ENCODE peak calls at places on chromosomes 2 and 18, in six cellular contexts. One of them, this sample, is unnamed. For H3K4me1, the result is how much of the 10 kb centered on the place peaks cover.

GRCh38 chr2:219625179-219625578 is 2.3 kb upstream of the SLC4A3 start:
- DNase-seq in MM.1S: no peak
- DNase-seq in IMR-90: no peak
- DNase-seq in mesendoderm: no peak
- DNase-seq in neural progenitor cell: no peak
- DNase-seq in mammary epithelial cell: no peak
- DNase-seq in this sample: no peak

GRCh38 chr18:38545071-38545470 is 979.5 kb upstream of the CELF4 start:
- DNase-seq in IMR-90: no peak
- DNase-seq in neural progenitor cell: peak
- DNase-seq in mammary epithelial cell: peak
- DNase-seq in mesendoderm: peak
- DNase-seq in MM.1S: peak
- DNase-seq in this sample: no peak

GRCh38 chr18:12862467-12862866 is 21.6 kb downstream of the PTPN2 start:
- DNase-seq in neural progenitor cell: peak
- DNase-seq in mesendoderm: peak
- DNase-seq in mammary epithelial cell: peak
- DNase-seq in IMR-90: no peak
- DNase-seq in MM.1S: peak
- DNase-seq in this sample: no peak

GRCh38 chr2:228767196-228767595 is 503.9 kb downstream of the PID1 start:
- DNase-seq in IMR-90: peak
- DNase-seq in neural progenitor cell: no peak
- DNase-seq in MM.1S: no peak
- DNase-seq in mesendoderm: no peak
- DNase-seq in mammary epithelial cell: no peak
- DNase-seq in this sample: peak

GRCh38 chr2:67013821-67014220 is 383.3 kb upstream of the ETAA1 start:
- DNase-seq in neural progenitor cell: no peak
- DNase-seq in IMR-90: peak
- DNase-seq in MM.1S: no peak
- DNase-seq in mesendoderm: no peak
- DNase-seq in mammary epithelial cell: no peak
- DNase-seq in this sample: peak

GRCh38 chr18:666177-666576 is 8.7 kb downstream of the TYMS start:
- DNase-seq in neural progenitor cell: peak
- DNase-seq in mammary epithelial cell: no peak
- DNase-seq in mesendoderm: peak
- DNase-seq in MM.1S: no peak
- DNase-seq in IMR-90: no peak
- DNase-seq in this sample: peak

GRCh38 chr2:210517169-210517693 is 39.2 kb upstream of the CPS1 start:
- DNase-seq in mesendoderm: no peak
- DNase-seq in neural progenitor cell: no peak
- DNase-seq in MM.1S: no peak
- DNase-seq in IMR-90: no peak
- DNase-seq in mammary epithelial cell: no peak
- DNase-seq in this sample: no peak

GRCh38 chr2:187552959-187553681 is 1.1 kb downstream of the TFPI start:
- DNase-seq in IMR-90: peak
- DNase-seq in MM.1S: no peak
- DNase-seq in mammary epithelial cell: peak
- DNase-seq in mesendoderm: no peak
- DNase-seq in neural progenitor cell: no peak
- DNase-seq in this sample: peak

GRCh38 chr2:28637648-28638047 is 114.0 kb upstream of the PPP1CB start:
- DNase-seq in MM.1S: no peak
- DNase-seq in neural progenitor cell: no peak
- DNase-seq in mesendoderm: no peak
- DNase-seq in mammary epithelial cell: no peak
- DNase-seq in IMR-90: no peak
- DNase-seq in this sample: no peak

GRCh38 chr2:85893428-85894258 is 4.9 kb upstream of the ST3GAL5 start:
- DNase-seq in neural progenitor cell: no peak
- DNase-seq in IMR-90: peak
- DNase-seq in mesendoderm: peak
- DNase-seq in MM.1S: no peak
- DNase-seq in mammary epithelial cell: peak
- DNase-seq in this sample: peak

GRCh38 chr2:86488561-86489250 is 47.5 kb downstream of the KDM3A start:
- DNase-seq in mammary epithelial cell: no peak
- DNase-seq in neural progenitor cell: no peak
- DNase-seq in IMR-90: no peak
- DNase-seq in mesendoderm: no peak
- DNase-seq in MM.1S: no peak
- DNase-seq in this sample: no peak

GRCh38 chr2:177078416-177078815 is 134.2 kb upstream of the HNRNPA3 start:
- DNase-seq in mesendoderm: no peak
- DNase-seq in IMR-90: peak
- DNase-seq in MM.1S: no peak
- DNase-seq in neural progenitor cell: no peak
- DNase-seq in mammary epithelial cell: peak
- DNase-seq in this sample: peak

GRCh38 chr18:25503567-25504081 is 151.7 kb upstream of the ZNF521 start:
- DNase-seq in mammary epithelial cell: peak
- DNase-seq in MM.1S: no peak
- DNase-seq in mesendoderm: peak
- DNase-seq in IMR-90: peak
- DNase-seq in neural progenitor cell: peak
- DNase-seq in this sample: peak

GRCh38 chr18:46946656-46947282 is 29.4 kb downstream of the KATNAL2 start:
- DNase-seq in IMR-90: peak
- DNase-seq in neural progenitor cell: peak
- DNase-seq in MM.1S: peak
- DNase-seq in mesendoderm: peak
- DNase-seq in mammary epithelial cell: peak
- DNase-seq in this sample: peak

GRCh38 chr2:120526047-120526562 is 180.2 kb downstream of the INHBB start:
- DNase-seq in MM.1S: no peak
- DNase-seq in neural progenitor cell: peak
- DNase-seq in mesendoderm: no peak
- DNase-seq in IMR-90: no peak
- DNase-seq in mammary epithelial cell: no peak
- DNase-seq in this sample: no peak

GRCh38 chr2:55049794-55050132 is 488 bp downstream of the RTN4 start:
- DNase-seq in MM.1S: no peak
- DNase-seq in neural progenitor cell: no peak
- DNase-seq in IMR-90: no peak
- DNase-seq in mesendoderm: no peak
- DNase-seq in mammary epithelial cell: peak
- DNase-seq in this sample: peak

GRCh38 chr2:72095364-72095763 is 52.3 kb downstream of the CYP26B1 start:
- DNase-seq in IMR-90: no peak
- DNase-seq in mammary epithelial cell: no peak
- DNase-seq in MM.1S: no peak
- DNase-seq in neural progenitor cell: no peak
- DNase-seq in mesendoderm: no peak
- DNase-seq in this sample: no peak

DNA sequence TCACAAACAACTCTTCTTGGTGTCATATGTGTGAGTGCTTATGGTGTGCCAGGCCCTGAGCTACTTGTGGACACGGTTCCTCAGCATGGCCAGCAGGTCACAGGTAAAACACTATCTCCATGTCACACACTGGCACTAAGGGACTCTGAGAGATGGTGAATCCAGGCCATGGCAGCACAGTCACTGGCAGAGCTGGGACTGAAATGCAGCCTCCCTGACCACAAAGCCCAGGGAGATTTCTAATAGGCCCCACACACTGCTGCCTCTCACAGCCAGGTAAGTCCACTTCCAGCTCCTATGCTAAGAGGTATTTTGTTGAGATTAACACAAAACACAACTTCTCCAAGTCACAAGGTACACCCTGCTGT is 92.0 kb downstream of the ACTR2 start:
- DNase-seq in IMR-90: no peak
- DNase-seq in mesendoderm: no peak
- DNase-seq in mammary epithelial cell: no peak
- DNase-seq in MM.1S: no peak
- DNase-seq in neural progenitor cell: no peak
- DNase-seq in this sample: no peak
- H3K9ac ChIP-seq in IMR-90: no peak
- H3K9ac ChIP-seq in mesendoderm: no peak
- H3K9ac ChIP-seq in mammary epithelial cell: peak
- H3K9ac ChIP-seq in MM.1S: no peak
- H3K9ac ChIP-seq in neural progenitor cell: no peak
- H3K9ac ChIP-seq in this sample: peak

DNA sequence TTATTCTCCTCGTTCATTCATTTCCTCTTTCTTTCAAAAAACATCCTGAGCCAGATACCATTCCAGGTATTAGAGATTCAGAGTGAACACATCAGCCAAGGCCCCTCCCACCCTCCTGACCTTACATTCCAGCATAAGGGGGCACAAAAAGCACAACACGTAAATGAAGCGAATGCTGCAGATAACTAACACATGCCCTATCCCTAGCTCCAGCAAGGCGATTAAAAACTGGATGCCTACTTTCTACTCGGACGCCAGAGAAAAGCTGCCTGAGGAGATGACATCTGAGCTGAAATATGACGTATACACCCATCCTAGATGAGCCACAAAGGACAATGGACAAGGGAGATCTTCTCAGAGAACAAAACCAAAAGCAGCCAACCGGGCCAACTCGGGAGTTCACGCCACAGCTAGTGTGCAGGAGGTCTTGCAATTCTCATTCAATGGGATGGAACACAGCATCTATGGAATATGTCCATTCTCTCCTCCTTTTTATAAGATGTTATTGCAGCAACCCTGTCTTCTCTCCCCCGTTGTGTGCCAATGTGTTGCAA is 33.5 kb downstream of the FEZ2 start:
- DNase-seq in IMR-90: no peak
- DNase-seq in mammary epithelial cell: peak
- DNase-seq in MM.1S: no peak
- DNase-seq in mesendoderm: no peak
- DNase-seq in neural progenitor cell: no peak
- DNase-seq in this sample: no peak
- H3K4me1 ChIP-seq in IMR-90: under half
- H3K4me1 ChIP-seq in mammary epithelial cell: half or more
- H3K4me1 ChIP-seq in MM.1S: under half
- H3K4me1 ChIP-seq in mesendoderm: under half
- H3K4me1 ChIP-seq in neural progenitor cell: under half
- H3K4me1 ChIP-seq in this sample: half or more

DNA sequence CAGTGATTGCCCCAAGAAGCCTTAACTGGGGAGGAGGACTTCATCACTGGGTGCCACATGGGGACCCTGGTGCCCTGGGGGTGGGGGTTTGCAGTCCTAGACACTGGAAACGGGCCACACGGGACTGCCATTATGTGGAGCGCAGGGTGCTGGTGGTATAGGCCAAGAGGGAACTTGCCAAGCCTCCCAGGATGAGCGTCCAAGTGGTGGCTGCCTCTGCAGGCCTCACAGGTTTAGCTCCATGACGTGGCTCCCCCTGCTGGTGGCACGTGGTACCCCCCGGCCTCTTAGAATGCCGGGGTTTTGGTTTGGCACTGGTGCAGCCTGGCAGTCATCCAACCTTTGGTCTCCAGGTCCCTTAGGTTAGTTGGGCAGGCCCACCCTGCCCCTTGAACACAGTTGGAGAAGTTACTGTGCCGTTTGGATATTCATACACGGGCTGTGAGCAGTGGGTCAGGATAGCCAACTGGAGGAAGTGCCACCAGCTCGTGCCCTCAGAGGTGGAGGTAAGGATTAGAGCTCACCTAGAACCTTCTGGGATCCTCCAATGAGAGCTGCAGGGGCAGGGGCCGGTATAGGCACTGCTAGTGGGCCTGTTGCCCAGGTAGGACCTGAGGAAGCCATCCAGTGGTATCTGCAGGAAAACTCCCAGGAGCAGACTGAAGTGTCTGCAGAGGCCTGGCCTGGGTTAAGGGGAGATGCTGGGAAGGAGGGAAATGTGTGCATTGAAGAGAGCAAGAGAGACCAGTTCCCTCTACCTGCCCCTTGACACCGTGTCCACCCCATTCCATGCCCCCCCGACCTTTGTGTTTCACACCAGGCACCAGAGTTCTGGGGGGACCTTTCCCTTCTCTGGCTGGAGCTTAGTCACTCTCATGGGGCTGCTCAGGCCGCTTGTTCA is 5.7 kb downstream of the PTMA start:
- DNase-seq in mesendoderm: peak
- DNase-seq in mammary epithelial cell: peak
- DNase-seq in neural progenitor cell: peak
- DNase-seq in IMR-90: peak
- DNase-seq in MM.1S: peak
- DNase-seq in this sample: peak
- H3K9ac ChIP-seq in mesendoderm: peak
- H3K9ac ChIP-seq in mammary epithelial cell: no peak
- H3K9ac ChIP-seq in neural progenitor cell: no peak
- H3K9ac ChIP-seq in IMR-90: no peak
- H3K9ac ChIP-seq in MM.1S: no peak
- H3K9ac ChIP-seq in this sample: peak

GRCh38 chr2:60309941-60310680 is 243.3 kb downstream of the BCL11A start:
- DNase-seq in mesendoderm: no peak
- DNase-seq in neural progenitor cell: no peak
- DNase-seq in IMR-90: no peak
- DNase-seq in mammary epithelial cell: no peak
- DNase-seq in MM.1S: no peak
- DNase-seq in this sample: no peak
- H3K4me1 ChIP-seq in mesendoderm: under half
- H3K4me1 ChIP-seq in neural progenitor cell: under half
- H3K4me1 ChIP-seq in IMR-90: under half
- H3K4me1 ChIP-seq in mammary epithelial cell: under half
- H3K4me1 ChIP-seq in MM.1S: under half
- H3K4me1 ChIP-seq in this sample: under half